ENCODE peak calls at places on chromosomes 7 and 10, in eight cellular contexts. One of them, this sample, is unnamed.

GRCh38 chr10:30529373-30529998 is 95.5 kb downstream of the MAP3K8 start:
- DNase-seq in breast epithelium: no peak
- DNase-seq in Peyer's patch: peak
- DNase-seq in H1: no peak
- DNase-seq in HCT116: no peak
- DNase-seq in adrenal gland: peak
- DNase-seq in IMR-90: no peak
- DNase-seq in A549: no peak
- DNase-seq in this sample: peak

GRCh38 chr7:34096135-34096775 is 190.9 kb downstream of the BMPER start:
- DNase-seq in IMR-90: peak
- DNase-seq in adrenal gland: peak
- DNase-seq in breast epithelium: no peak
- DNase-seq in H1: no peak
- DNase-seq in Peyer's patch: peak
- DNase-seq in A549: no peak
- DNase-seq in HCT116: no peak
- DNase-seq in this sample: no peak

GRCh38 chr10:127386606-127387327 is 162.3 kb upstream of the NPS start:
- DNase-seq in H1: no peak
- DNase-seq in IMR-90: no peak
- DNase-seq in adrenal gland: no peak
- DNase-seq in A549: no peak
- DNase-seq in breast epithelium: no peak
- DNase-seq in HCT116: no peak
- DNase-seq in Peyer's patch: no peak
- DNase-seq in this sample: no peak

GRCh38 chr7:37882086-37882485 is 33.7 kb downstream of the NME8 start:
- DNase-seq in IMR-90: no peak
- DNase-seq in A549: no peak
- DNase-seq in adrenal gland: no peak
- DNase-seq in HCT116: no peak
- DNase-seq in Peyer's patch: no peak
- DNase-seq in breast epithelium: no peak
- DNase-seq in H1: no peak
- DNase-seq in this sample: no peak

GRCh38 chr7:95886501-95887090 is 114.2 kb downstream of the DYNC1I1 start:
- DNase-seq in HCT116: no peak
- DNase-seq in Peyer's patch: no peak
- DNase-seq in adrenal gland: no peak
- DNase-seq in A549: peak
- DNase-seq in breast epithelium: no peak
- DNase-seq in IMR-90: peak
- DNase-seq in H1: no peak
- DNase-seq in this sample: no peak

GRCh38 chr7:150406565-150407421 is 27.7 kb downstream of the ZNF775 start:
- DNase-seq in breast epithelium: no peak
- DNase-seq in H1: no peak
- DNase-seq in A549: no peak
- DNase-seq in Peyer's patch: peak
- DNase-seq in HCT116: no peak
- DNase-seq in IMR-90: peak
- DNase-seq in adrenal gland: no peak
- DNase-seq in this sample: peak

GRCh38 chr10:110340122-110340521 is 35.4 kb upstream of the SMNDC1 start:
- DNase-seq in H1: no peak
- DNase-seq in A549: no peak
- DNase-seq in Peyer's patch: no peak
- DNase-seq in breast epithelium: no peak
- DNase-seq in HCT116: no peak
- DNase-seq in IMR-90: no peak
- DNase-seq in adrenal gland: no peak
- DNase-seq in this sample: no peak

GRCh38 chr10:112732277-112732891 is 217.7 kb upstream of the TCF7L2 start:
- DNase-seq in IMR-90: no peak
- DNase-seq in A549: no peak
- DNase-seq in Peyer's patch: no peak
- DNase-seq in HCT116: no peak
- DNase-seq in breast epithelium: no peak
- DNase-seq in H1: no peak
- DNase-seq in adrenal gland: no peak
- DNase-seq in this sample: no peak

GRCh38 chr7:739964-740942 is 13.2 kb upstream of the PRKAR1B start:
- DNase-seq in A549: no peak
- DNase-seq in H1: no peak
- DNase-seq in IMR-90: no peak
- DNase-seq in HCT116: no peak
- DNase-seq in adrenal gland: no peak
- DNase-seq in breast epithelium: peak
- DNase-seq in Peyer's patch: no peak
- DNase-seq in this sample: no peak

GRCh38 chr10:28822719-28823464 is 145.6 kb downstream of the BAMBI start:
- DNase-seq in IMR-90: no peak
- DNase-seq in Peyer's patch: no peak
- DNase-seq in breast epithelium: no peak
- DNase-seq in adrenal gland: no peak
- DNase-seq in H1: no peak
- DNase-seq in A549: no peak
- DNase-seq in HCT116: no peak
- DNase-seq in this sample: no peak

GRCh38 chr7:86968618-86969017 is 90.8 kb downstream of the ELAPOR2 start:
- DNase-seq in adrenal gland: no peak
- DNase-seq in HCT116: no peak
- DNase-seq in Peyer's patch: no peak
- DNase-seq in IMR-90: no peak
- DNase-seq in A549: no peak
- DNase-seq in breast epithelium: no peak
- DNase-seq in H1: no peak
- DNase-seq in this sample: no peak

GRCh38 chr7:157474685-157475084 is 137.9 kb downstream of the DNAJB6 start:
- DNase-seq in A549: peak
- DNase-seq in Peyer's patch: peak
- DNase-seq in breast epithelium: no peak
- DNase-seq in adrenal gland: no peak
- DNase-seq in H1: peak
- DNase-seq in IMR-90: no peak
- DNase-seq in HCT116: peak
- DNase-seq in this sample: peak

GRCh38 chr10:58330397-58330796 is 4.4 kb upstream of the UBE2D1 start:
- DNase-seq in HCT116: no peak
- DNase-seq in H1: no peak
- DNase-seq in adrenal gland: no peak
- DNase-seq in breast epithelium: no peak
- DNase-seq in IMR-90: no peak
- DNase-seq in Peyer's patch: no peak
- DNase-seq in A549: no peak
- DNase-seq in this sample: no peak

GRCh38 chr7:139644191-139644590 is 120.7 kb downstream of the CLEC2L start:
- DNase-seq in HCT116: no peak
- DNase-seq in H1: no peak
- DNase-seq in adrenal gland: no peak
- DNase-seq in breast epithelium: no peak
- DNase-seq in IMR-90: no peak
- DNase-seq in A549: no peak
- DNase-seq in Peyer's patch: no peak
- DNase-seq in this sample: no peak

GRCh38 chr10:62182595-62182994 is 86.0 kb downstream of the RTKN2 start:
- DNase-seq in Peyer's patch: no peak
- DNase-seq in A549: no peak
- DNase-seq in IMR-90: no peak
- DNase-seq in H1: no peak
- DNase-seq in HCT116: no peak
- DNase-seq in adrenal gland: no peak
- DNase-seq in breast epithelium: no peak
- DNase-seq in this sample: no peak

GRCh38 chr7:68246189-68246633 is 1249.6 kb downstream of the TYW1 start:
- DNase-seq in breast epithelium: no peak
- DNase-seq in HCT116: no peak
- DNase-seq in Peyer's patch: no peak
- DNase-seq in A549: no peak
- DNase-seq in adrenal gland: no peak
- DNase-seq in IMR-90: no peak
- DNase-seq in H1: peak
- DNase-seq in this sample: no peak

GRCh38 chr7:98681951-98682350 is 64.9 kb downstream of the NPTX2 start:
- DNase-seq in HCT116: no peak
- DNase-seq in H1: no peak
- DNase-seq in Peyer's patch: no peak
- DNase-seq in IMR-90: no peak
- DNase-seq in adrenal gland: no peak
- DNase-seq in breast epithelium: no peak
- DNase-seq in A549: no peak
- DNase-seq in this sample: no peak

GRCh38 chr7:48140001-48140681 is 31.1 kb upstream of the ABCA13 start:
- DNase-seq in HCT116: no peak
- DNase-seq in breast epithelium: no peak
- DNase-seq in adrenal gland: no peak
- DNase-seq in Peyer's patch: peak
- DNase-seq in H1: no peak
- DNase-seq in IMR-90: no peak
- DNase-seq in A549: no peak
- DNase-seq in this sample: no peak

GRCh38 chr7:41696323-41696916 is 6.5 kb downstream of the INHBA start:
- DNase-seq in adrenal gland: peak
- DNase-seq in Peyer's patch: peak
- DNase-seq in breast epithelium: no peak
- DNase-seq in H1: peak
- DNase-seq in IMR-90: peak
- DNase-seq in A549: peak
- DNase-seq in HCT116: peak
- DNase-seq in this sample: peak

GRCh38 chr7:43649755-43650274 is 66.9 kb downstream of the STK17A start:
- DNase-seq in H1: no peak
- DNase-seq in A549: no peak
- DNase-seq in breast epithelium: no peak
- DNase-seq in Peyer's patch: peak
- DNase-seq in adrenal gland: no peak
- DNase-seq in IMR-90: peak
- DNase-seq in HCT116: no peak
- DNase-seq in this sample: no peak

GRCh38 chr7:44769381-44770209 is 20.9 kb downstream of the ZMIZ2 start:
- DNase-seq in H1: no peak
- DNase-seq in A549: no peak
- DNase-seq in breast epithelium: no peak
- DNase-seq in IMR-90: peak
- DNase-seq in adrenal gland: peak
- DNase-seq in HCT116: no peak
- DNase-seq in Peyer's patch: no peak
- DNase-seq in this sample: no peak

GRCh38 chr10:89440262-89440661 is 25.9 kb downstream of the IFIT5 start:
- DNase-seq in HCT116: no peak
- DNase-seq in IMR-90: no peak
- DNase-seq in breast epithelium: no peak
- DNase-seq in A549: no peak
- DNase-seq in Peyer's patch: no peak
- DNase-seq in H1: no peak
- DNase-seq in adrenal gland: no peak
- DNase-seq in this sample: peak

GRCh38 chr10:97121084-97121483 is 64.7 kb downstream of the SLIT1 start:
- DNase-seq in A549: no peak
- DNase-seq in IMR-90: no peak
- DNase-seq in adrenal gland: no peak
- DNase-seq in HCT116: no peak
- DNase-seq in breast epithelium: no peak
- DNase-seq in Peyer's patch: no peak
- DNase-seq in H1: no peak
- DNase-seq in this sample: no peak

GRCh38 chr10:73625884-73626753 is 15.2 kb downstream of the MYOZ1 start:
- DNase-seq in breast epithelium: peak
- DNase-seq in IMR-90: peak
- DNase-seq in H1: peak
- DNase-seq in HCT116: peak
- DNase-seq in Peyer's patch: peak
- DNase-seq in adrenal gland: peak
- DNase-seq in A549: peak
- DNase-seq in this sample: peak
- TF ChIP-seq POLR2A in breast epithelium: peak
- TF ChIP-seq POLR2A in IMR-90: peak
- TF ChIP-seq POLR2A in H1: no peak
- TF ChIP-seq POLR2A in HCT116: peak
- TF ChIP-seq POLR2A in Peyer's patch: peak
- TF ChIP-seq POLR2A in adrenal gland: no peak
- TF ChIP-seq POLR2A in A549: peak
- TF ChIP-seq POLR2A in this sample: peak

GRCh38 chr10:3782456-3783312 is 2.3 kb downstream of the KLF6 start:
- DNase-seq in A549: no peak
- DNase-seq in adrenal gland: peak
- DNase-seq in Peyer's patch: peak
- DNase-seq in IMR-90: peak
- DNase-seq in HCT116: no peak
- DNase-seq in H1: no peak
- DNase-seq in breast epithelium: no peak
- DNase-seq in this sample: peak
- TF ChIP-seq POLR2A in A549: no peak
- TF ChIP-seq POLR2A in adrenal gland: peak
- TF ChIP-seq POLR2A in Peyer's patch: peak
- TF ChIP-seq POLR2A in IMR-90: peak
- TF ChIP-seq POLR2A in HCT116: no peak
- TF ChIP-seq POLR2A in H1: no peak
- TF ChIP-seq POLR2A in breast epithelium: no peak
- TF ChIP-seq POLR2A in this sample: peak

DNA sequence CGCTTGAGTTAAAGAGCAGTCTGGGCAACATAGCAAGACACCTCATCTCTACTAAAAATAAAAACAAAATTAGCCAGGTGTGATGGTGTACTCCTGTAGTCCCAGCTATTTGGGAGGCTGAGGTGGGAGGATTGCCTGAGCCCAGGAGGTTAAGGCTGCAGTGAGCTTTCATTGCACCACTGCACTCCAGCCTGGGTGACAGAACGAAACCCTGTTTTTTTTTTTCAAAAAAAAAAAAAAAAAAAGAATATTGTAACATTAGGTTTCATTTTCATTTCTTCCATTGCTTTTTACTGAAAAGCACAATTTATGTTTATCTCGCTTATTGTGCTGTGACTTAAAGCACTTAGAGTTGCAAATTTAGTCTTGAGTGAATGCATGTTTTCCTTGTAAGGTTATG is 80.0 kb downstream of the MLLT10 start:
- DNase-seq in IMR-90: no peak
- DNase-seq in HCT116: no peak
- DNase-seq in Peyer's patch: no peak
- DNase-seq in H1: no peak
- DNase-seq in breast epithelium: no peak
- DNase-seq in adrenal gland: no peak
- DNase-seq in A549: no peak
- DNase-seq in this sample: no peak
- TF ChIP-seq POLR2A in IMR-90: no peak
- TF ChIP-seq POLR2A in HCT116: no peak
- TF ChIP-seq POLR2A in Peyer's patch: no peak
- TF ChIP-seq POLR2A in H1: no peak
- TF ChIP-seq POLR2A in breast epithelium: no peak
- TF ChIP-seq POLR2A in adrenal gland: no peak
- TF ChIP-seq POLR2A in A549: no peak
- TF ChIP-seq POLR2A in this sample: no peak

DNA sequence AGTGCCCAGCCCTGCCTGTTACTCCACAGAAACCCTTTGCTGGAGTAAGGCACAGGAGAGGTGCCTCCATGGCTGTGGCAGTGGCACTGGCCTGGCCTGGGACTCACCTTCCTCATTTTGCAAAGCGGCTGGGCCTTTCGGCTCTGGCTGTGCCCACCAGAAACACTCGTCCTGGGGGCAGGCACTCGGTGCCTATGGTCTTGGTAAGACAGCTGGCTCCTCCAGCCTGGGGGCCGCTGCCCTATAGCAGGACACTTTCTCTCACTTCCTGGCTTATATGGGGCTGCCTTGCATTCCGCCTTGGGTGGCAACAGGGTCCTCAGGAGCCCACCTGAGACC is 13.2 kb downstream of the ZMIZ1 start:
- DNase-seq in breast epithelium: no peak
- DNase-seq in adrenal gland: no peak
- DNase-seq in A549: no peak
- DNase-seq in Peyer's patch: no peak
- DNase-seq in H1: no peak
- DNase-seq in HCT116: no peak
- DNase-seq in IMR-90: no peak
- DNase-seq in this sample: no peak
- TF ChIP-seq POLR2A in breast epithelium: no peak
- TF ChIP-seq POLR2A in adrenal gland: no peak
- TF ChIP-seq POLR2A in A549: no peak
- TF ChIP-seq POLR2A in Peyer's patch: no peak
- TF ChIP-seq POLR2A in H1: no peak
- TF ChIP-seq POLR2A in HCT116: no peak
- TF ChIP-seq POLR2A in IMR-90: no peak
- TF ChIP-seq POLR2A in this sample: no peak

This sample was measured in erythroblast.